ENCODE peak calls at places on chromosomes 6 and 20, in four cellular contexts. B is H1, G is GM12878, D is K562. R is an unnamed sample.

GRCh38 chr6:157219201-157220200 is 103.8 kb downstream of the TMEM242 start:
- DNase-seq in D (no peak), G (no peak), B (no peak), R (no peak)

GRCh38 chr6:106728296-106728870 is 99.0 kb downstream of the QRSL1 start:
- DNase-seq in B (no peak), G (no peak), D (no peak), R (no peak)

GRCh38 chr20:44646641-44647274 is 4.7 kb downstream of the ADA start:
- DNase-seq in D (no peak), G (peak), B (no peak), R (no peak)

GRCh38 chr20:49384437-49385434 is 97.7 kb downstream of the KCNB1 start:
- DNase-seq in D (peak), G (no peak), B (peak), R (peak)

GRCh38 chr20:12113468-12114371 is 196.0 kb downstream of the BTBD3 start:
- DNase-seq in D (no peak), B (no peak), G (no peak), R (no peak)

GRCh38 chr6:43054206-43054943 is 724 bp upstream of the CUL7 start:
- DNase-seq in B (no peak), G (no peak), D (no peak), R (no peak)

GRCh38 chr20:35135867-35136586 is 11.1 kb downstream of the EDEM2 start:
- DNase-seq in B (no peak), D (no peak), G (no peak), R (no peak)

GRCh38 chr6:136684483-136684882 is 107.8 kb downstream of the MAP3K5 start:
- DNase-seq in D (no peak), B (no peak), G (no peak), R (no peak)

GRCh38 chr6:17081273-17081672 is 20.6 kb upstream of the STMND1 start:
- DNase-seq in D (no peak), B (no peak), G (no peak), R (no peak)
- TF ChIP-seq EGR1 in D (no peak), B (no peak), G (no peak), R (no peak)

GRCh38 chr6:158706369-158706982 is 56.6 kb downstream of the SYTL3 start:
- DNase-seq in D (peak), B (no peak), G (no peak), R (peak)
- TF ChIP-seq EGR1 in D (no peak), B (no peak), G (no peak), R (no peak)

DNA sequence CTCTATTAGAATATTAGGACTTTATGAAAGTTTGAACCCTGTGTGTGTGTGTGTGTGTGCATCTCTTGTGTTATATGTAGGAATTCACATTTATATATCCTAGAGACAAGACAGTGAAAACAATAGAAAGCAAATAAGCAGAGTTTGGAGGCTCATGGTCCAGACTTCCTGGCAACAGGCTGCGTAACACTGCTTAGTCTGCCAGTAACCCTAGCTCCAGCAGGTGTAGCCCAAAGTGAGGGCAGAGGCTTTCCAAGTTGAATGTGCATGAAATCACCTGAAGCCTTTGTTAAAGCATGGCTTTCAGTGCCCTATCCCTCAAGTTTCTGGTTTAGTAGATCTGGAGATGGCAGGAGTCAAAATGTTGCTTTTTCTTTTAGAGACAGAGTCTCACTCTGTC is 569.9 kb downstream of the KIF16B start:
- DNase-seq in B (no peak), D (no peak), G (no peak), R (no peak)
- TF ChIP-seq EGR1 in B (no peak), D (no peak), G (no peak), R (no peak)

DNA sequence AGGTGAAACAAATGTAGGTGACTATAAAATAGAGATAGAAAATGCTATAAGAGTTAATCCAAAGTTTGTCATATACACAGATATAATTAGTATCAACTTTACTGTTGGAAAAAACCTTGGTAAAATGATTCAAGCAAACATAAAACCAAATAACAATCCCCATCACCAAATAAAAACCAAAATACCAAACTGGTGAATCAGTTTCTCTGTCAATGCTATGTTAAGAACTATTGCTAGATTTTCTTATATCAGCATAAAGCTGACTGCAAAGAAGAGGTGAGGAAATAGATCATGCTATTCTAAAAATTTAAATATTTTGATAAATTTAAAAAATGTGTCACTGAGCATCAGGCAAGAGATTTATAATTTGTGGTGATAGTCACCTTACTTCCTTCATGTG is 658.4 kb downstream of the PHF3 start:
- DNase-seq in D (no peak), B (no peak), G (no peak), R (no peak)
- TF ChIP-seq EGR1 in D (no peak), B (no peak), G (no peak), R (no peak)